ENCODE peak calls at places on chromosome 6, in nine cellular contexts. D is mammary epithelial cell, P is HCT116, J is IMR-90, F is OCI-LY7, G is fibroblast of lung, X is GM23248, S is hepatocyte, V is GM23338. L is an unnamed sample.

GRCh38 chr6:7042654-7043545 is 64.9 kb upstream of the RREB1 start:
- DNase-seq in D (no peak), P (no peak), J (no peak), F (no peak), G (no peak), X (no peak), S (peak), V (no peak), L (peak)

GRCh38 chr6:31114540-31114876 is at the start of gene PSORS1C1:
- DNase-seq in D (peak), P (peak), J (peak), F (no peak), G (peak), X (peak), S (peak), V (peak), L (peak)

GRCh38 chr6:106119526-106119925 is 33.4 kb downstream of the PRDM1 start:
- DNase-seq in D (peak), P (no peak), J (no peak), F (no peak), G (no peak), X (no peak), S (peak), V (no peak), L (peak)

GRCh38 chr6:28425942-28426541 is 17.2 kb downstream of the ZSCAN23 start:
- DNase-seq in D (no peak), P (no peak), J (no peak), F (no peak), G (no peak), X (no peak), S (no peak), V (no peak), L (no peak)

GRCh38 chr6:108884211-108885059 is 36.2 kb downstream of the ARMC2 start:
- DNase-seq in D (no peak), P (no peak), J (no peak), F (peak), G (no peak), X (no peak), S (no peak), V (peak), L (no peak)

GRCh38 chr6:158565122-158565429 is 5.2 kb downstream of the TMEM181 start:
- DNase-seq in D (no peak), P (no peak), J (no peak), F (no peak), G (no peak), X (no peak), S (no peak), V (no peak), L (no peak)

GRCh38 chr6:107719160-107719559 is 105.0 kb downstream of the SCML4 start:
- DNase-seq in D (no peak), P (no peak), J (no peak), F (no peak), G (no peak), X (no peak), S (no peak), V (no peak), L (no peak)

GRCh38 chr6:11700118-11700718 is 78.4 kb downstream of the ADTRP start:
- DNase-seq in D (peak), P (peak), J (peak), F (peak), G (peak), X (peak), S (peak), V (peak), L (peak)

GRCh38 chr6:113370508-113370907 is 486.6 kb upstream of the MARCKS start:
- DNase-seq in D (no peak), P (no peak), J (no peak), F (no peak), G (no peak), X (no peak), S (no peak), V (no peak), L (no peak)

GRCh38 chr6:41878961-41879405 is 16.2 kb downstream of the USP49 start:
- DNase-seq in D (no peak), P (no peak), J (peak), F (no peak), G (peak), X (peak), S (no peak), V (no peak), L (peak)

GRCh38 chr6:23663652-23664051 is 462.4 kb upstream of the NRSN1 start:
- DNase-seq in D (no peak), P (no peak), J (no peak), F (no peak), G (no peak), X (no peak), S (no peak), V (no peak), L (no peak)

GRCh38 chr6:157706883-157707282 is 116.2 kb upstream of the SNX9 start:
- DNase-seq in D (no peak), P (no peak), J (no peak), F (no peak), G (no peak), X (peak), S (no peak), V (no peak), L (peak)

GRCh38 chr6:125872259-125872921 is 81.6 kb downstream of the NCOA7 start:
- DNase-seq in D (peak), P (no peak), J (peak), F (no peak), G (peak), X (no peak), S (no peak), V (no peak), L (no peak)

GRCh38 chr6:94349227-94349626 is 929.9 kb upstream of the EPHA7 start:
- DNase-seq in D (no peak), P (no peak), J (no peak), F (no peak), G (no peak), X (no peak), S (no peak), V (no peak), L (no peak)

GRCh38 chr6:94956910-94957309 is 620.4 kb upstream of the MANEA start:
- DNase-seq in D (no peak), P (no peak), J (no peak), F (no peak), G (no peak), X (no peak), S (no peak), V (no peak), L (no peak)

GRCh38 chr6:144181639-144182038 is 31.3 kb downstream of the STX11 start:
- DNase-seq in D (no peak), P (no peak), J (no peak), F (no peak), G (no peak), X (no peak), S (no peak), V (no peak), L (no peak)

GRCh38 chr6:131226465-131226864 is 91.2 kb downstream of the AKAP7 start:
- DNase-seq in D (no peak), P (no peak), J (no peak), F (no peak), G (no peak), X (no peak), S (no peak), V (no peak), L (no peak)

GRCh38 chr6:93624408-93624807 is 205.0 kb upstream of the EPHA7 start:
- DNase-seq in D (no peak), P (no peak), J (no peak), F (no peak), G (no peak), X (no peak), S (no peak), V (no peak), L (no peak)

GRCh38 chr6:29694637-29695036 is 13.7 kb upstream of the ZFP57 start:
- DNase-seq in D (no peak), P (no peak), J (no peak), F (no peak), G (no peak), X (no peak), S (no peak), V (no peak), L (no peak)

GRCh38 chr6:10205120-10205519 is 209.8 kb downstream of the TFAP2A start:
- DNase-seq in D (no peak), P (no peak), J (no peak), F (no peak), G (no peak), X (no peak), S (no peak), V (no peak), L (no peak)

GRCh38 chr6:81446509-81446908 is 306.0 kb downstream of the TENT5A start:
- DNase-seq in D (no peak), P (no peak), J (no peak), F (no peak), G (no peak), X (no peak), S (no peak), V (no peak), L (no peak)

GRCh38 chr6:169093121-169093723 is 160.4 kb downstream of the THBS2 start:
- DNase-seq in D (no peak), P (no peak), J (no peak), F (no peak), G (no peak), X (no peak), S (no peak), V (no peak), L (no peak)
- H3K27ac ChIP-seq in D (no peak), P (no peak), J (no peak), F (no peak), G (no peak), X (no peak), S (no peak), V (no peak), L (no peak)

GRCh38 chr6:100257661-100258395 is 206.9 kb downstream of the SIM1 start:
- DNase-seq in D (no peak), P (peak), J (peak), F (peak), G (peak), X (peak), S (no peak), V (peak), L (peak)

GRCh38 chr6:100260584-100260983 is 204.1 kb downstream of the SIM1 start:
- DNase-seq in D (no peak), P (no peak), J (peak), F (no peak), G (peak), X (peak), S (no peak), V (no peak), L (no peak)

GRCh38 chr6:100261486-100261885 is 203.2 kb downstream of the SIM1 start:
- DNase-seq in D (no peak), P (no peak), J (no peak), F (no peak), G (no peak), X (no peak), S (no peak), V (no peak), L (no peak)

GRCh38 chr6:100255701-100256100 is 209.0 kb downstream of the SIM1 start:
- DNase-seq in D (peak), P (no peak), J (no peak), F (no peak), G (no peak), X (no peak), S (no peak), V (no peak), L (no peak)

GRCh38 chr6:100258752-100259151 is 206.0 kb downstream of the SIM1 start:
- DNase-seq in D (no peak), P (no peak), J (no peak), F (no peak), G (no peak), X (no peak), S (no peak), V (no peak), L (no peak)
- H2AFZ ChIP-seq in D (no peak), P (peak), J (no peak), F (no peak), G (no peak), X (peak), S (no peak), V (no peak), L (no peak)

DNA sequence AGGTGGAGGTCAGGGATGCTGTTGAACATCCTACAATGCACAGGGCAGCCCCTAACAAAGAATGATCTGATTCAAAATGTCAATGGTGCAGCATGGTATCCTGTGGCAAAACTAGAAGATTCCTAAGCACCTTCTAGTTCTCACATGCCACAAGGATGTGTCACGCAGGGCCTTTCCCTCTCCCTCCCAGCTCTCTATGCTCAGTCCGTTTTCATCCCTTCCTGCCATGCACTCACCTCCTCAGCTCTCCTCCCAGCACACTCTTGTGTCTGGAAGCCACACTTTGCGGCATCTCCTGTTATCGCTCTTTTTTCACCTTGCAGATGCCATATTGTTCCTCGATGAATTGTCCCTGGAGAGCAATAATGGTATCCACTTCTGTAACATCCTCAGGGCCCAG is 263.4 kb downstream of the CDC5L start:
- DNase-seq in D (peak), P (no peak), J (peak), F (no peak), G (peak), X (peak), S (no peak), V (no peak), L (peak)
- H3K27ac ChIP-seq in D (no peak), P (no peak), J (no peak), F (no peak), G (no peak), X (no peak), S (no peak), V (no peak), L (peak)

GRCh38 chr6:163226181-163226835 is 188.2 kb upstream of the QKI start:
- DNase-seq in D (no peak), P (no peak), J (no peak), F (no peak), G (peak), X (no peak), S (no peak), V (no peak), L (no peak)

GRCh38 chr6:163228041-163228440 is 186.5 kb upstream of the QKI start:
- DNase-seq in D (no peak), P (no peak), J (no peak), F (no peak), G (no peak), X (no peak), S (no peak), V (no peak), L (no peak)

GRCh38 chr6:163230901-163231300 is 183.6 kb upstream of the QKI start:
- DNase-seq in D (no peak), P (no peak), J (no peak), F (no peak), G (no peak), X (no peak), S (no peak), V (no peak), L (no peak)

GRCh38 chr6:163229050-163229449 is 185.5 kb upstream of the QKI start:
- DNase-seq in D (no peak), P (no peak), J (no peak), F (no peak), G (no peak), X (no peak), S (no peak), V (no peak), L (no peak)

GRCh38 chr6:163226836-163227485 is 187.6 kb upstream of the QKI start:
- DNase-seq in D (peak), P (no peak), J (no peak), F (no peak), G (peak), X (no peak), S (no peak), V (no peak), L (no peak)
- H2AFZ ChIP-seq in D (no peak), P (no peak), J (no peak), F (no peak), G (no peak), X (no peak), S (no peak), V (no peak), L (no peak)

GRCh38 chr6:25138697-25139051 is 140.5 kb upstream of the CARMIL1 start:
- DNase-seq in D (no peak), P (no peak), J (peak), F (peak), G (no peak), X (peak), S (no peak), V (no peak), L (no peak)
- H3K27ac ChIP-seq in D (peak), P (no peak), J (peak), F (peak), G (peak), X (peak), S (peak), V (no peak), L (no peak)

GRCh38 chr6:25237579-25237978 is 41.6 kb upstream of the CARMIL1 start:
- DNase-seq in D (peak), P (no peak), J (peak), F (no peak), G (peak), X (peak), S (no peak), V (no peak), L (no peak)
- H2AFZ ChIP-seq in D (no peak), P (peak), J (no peak), F (no peak), G (no peak), X (no peak), S (no peak), V (peak), L (no peak)

L was measured in mesenchymal stem cell.